ENCODE peak calls at places on chromosomes 5 and 9, in five cellular contexts. I is activated CD4-positive, CD25-positive, alpha-beta regulatory T cell treated with anti-CD3 and anti-CD28 coated beads, Interleukin-2, amount 50 U/mL, for 72 hours; S is NCI-H1417; V is fibroblast of mammary gland; T is spleen. B is an unnamed sample.

GRCh38 chr9:9078301-9078700 is 1278.7 kb upstream of the DMAC1 start:
- DNase-seq in T (no peak), I (no peak), V (no peak), S (no peak), B (no peak)

GRCh38 chr9:33082135-33082534 is 5.7 kb upstream of the SMU1 start:
- DNase-seq in V (no peak), S (no peak), T (peak; percentile 47), I (no peak), B (no peak)

GRCh38 chr5:168578006-168578405 is 1.2 kb downstream of the PANK3 start:
- DNase-seq in V (peak; percentile 56), S (no peak), T (no peak), I (no peak), B (peak; percentile 51)

GRCh38 chr5:6758706-6759105 is 45.5 kb downstream of the TENT4A start:
- DNase-seq in I (no peak), T (no peak), V (no peak), S (no peak), B (no peak)

GRCh38 chr5:95780597-95780996 is 41.9 kb downstream of the GLRX start:
- DNase-seq in V (peak; percentile 21), T (no peak), I (no peak), S (no peak), B (no peak)

GRCh38 chr9:108119530-108120113 is 630.1 kb upstream of the KLF4 start:
- DNase-seq in I (no peak), S (no peak), V (no peak), T (no peak), B (no peak)

GRCh38 chr5:110846621-110847020 is 107.8 kb downstream of the SLC25A46 start:
- DNase-seq in V (no peak), T (no peak), S (no peak), I (no peak), B (no peak)

GRCh38 chr5:57581772-57582171 is 99.2 kb upstream of the ACTBL2 start:
- DNase-seq in I (no peak), S (no peak), T (no peak), V (no peak), B (no peak)

GRCh38 chr5:3104446-3105047 is 353.1 kb upstream of the IRX2 start:
- DNase-seq in V (no peak), I (no peak), T (no peak), S (no peak), B (no peak)

GRCh38 chr9:37801287-37801850 is 772 bp downstream of the DCAF10 start:
- DNase-seq in T (peak; percentile 91), I (no peak), V (peak; percentile 15), S (no peak), B (peak; percentile 39)

GRCh38 chr5:37133939-37134338 is 115.2 kb downstream of the CPLANE1 start:
- DNase-seq in V (peak; percentile 33), S (no peak), T (no peak), I (no peak), B (peak; percentile 68)

GRCh38 chr5:150245111-150245789 is 44.3 kb downstream of the CAMK2A start:
- DNase-seq in I (no peak), T (no peak), S (no peak), V (peak; percentile 28), B (no peak)

GRCh38 chr9:27094640-27095039 is 14.4 kb upstream of the TEK start:
- DNase-seq in I (no peak), S (no peak), V (peak; percentile 96), T (no peak), B (peak; percentile 86)

GRCh38 chr9:36163840-36164175 is 5.4 kb upstream of the CCIN start:
- DNase-seq in S (no peak), V (peak; percentile 81), I (no peak), T (no peak), B (peak; percentile 84)

GRCh38 chr9:96487949-96488348 is 38.0 kb downstream of the HABP4 start:
- DNase-seq in T (no peak), I (no peak), S (no peak), V (peak; percentile 86), B (no peak)

GRCh38 chr5:36239370-36240293 is 2.1 kb downstream of the NADK2 start:
- DNase-seq in S (no peak), T (no peak), V (no peak), I (no peak), B (no peak)

GRCh38 chr5:143576721-143577484 is 173.4 kb upstream of the NR3C1 start:
- DNase-seq in I (no peak), S (no peak), T (no peak), V (peak; percentile 63), B (peak; percentile 62)

GRCh38 chr9:21994526-21994995 is at the start of gene CDKN2B-AS1:
- DNase-seq in T (peak; percentile 93), I (peak; percentile 52), V (peak; percentile 72), S (no peak), B (peak; percentile 72)

GRCh38 chr5:37774912-37775483 is 64.8 kb downstream of the GDNF start:
- DNase-seq in V (peak; percentile 67), S (peak; percentile 3), I (peak; percentile 32), T (no peak), B (peak; percentile 38)

GRCh38 chr5:53073349-53073748 is 36.2 kb downstream of the MOCS2 start:
- DNase-seq in T (no peak), I (no peak), S (no peak), V (peak; percentile 61), B (no peak)

GRCh38 chr5:59124983-59125960 is 542.4 kb downstream of the RAB3C start:
- DNase-seq in I (no peak), S (no peak), T (no peak), V (no peak), B (peak; percentile 50)

GRCh38 chr9:123440256-123440655 is 84.3 kb downstream of the CRB2 start:
- DNase-seq in I (no peak), S (no peak), T (peak; percentile 31), V (no peak), B (no peak)

GRCh38 chr9:106745457-106745856 is 117.5 kb upstream of the ZNF462 start:
- DNase-seq in I (no peak), V (peak; percentile 54), S (no peak), T (no peak), B (peak; percentile 12)

GRCh38 chr9:27090716-27091115 is 18.3 kb upstream of the TEK start:
- DNase-seq in T (no peak), V (no peak), I (no peak), S (no peak), B (no peak)

GRCh38 chr5:79785983-79786382 is 96.3 kb downstream of the CMYA5 start:
- DNase-seq in S (no peak), I (no peak), T (no peak), V (no peak), B (peak; percentile 68)

GRCh38 chr5:6899215-6899614 is 186.0 kb downstream of the TENT4A start:
- DNase-seq in I (no peak), V (peak; percentile 5), T (no peak), S (no peak), B (peak; percentile 50)

GRCh38 chr9:2260401-2261306 is 245.5 kb downstream of the SMARCA2 start:
- DNase-seq in V (peak; percentile 67), I (no peak), S (no peak), T (no peak), B (peak; percentile 88)

GRCh38 chr9:88005146-88005750 is 30.9 kb upstream of the CDK20 start:
- DNase-seq in T (no peak), V (peak; percentile 26), I (no peak), S (no peak), B (no peak)

GRCh38 chr5:122870219-122870856 is 24.9 kb downstream of the SNX24 start:
- DNase-seq in V (peak; percentile 71), T (no peak), S (no peak), I (no peak), B (peak; percentile 30)